ENCODE peak calls at places on chromosomes 7 and 10, in six cellular contexts. S is adrenal gland, K is MM.1S, N is GM23248, U is SK-N-SH, R is ovary. J is an unnamed sample.

GRCh38 chr10:60731134-60731883 is 47.0 kb upstream of the CDK1 start:
- DNase-seq in S (no peak), K (peak), N (no peak), U (no peak), R (no peak), J (no peak)

GRCh38 chr10:64115913-64116643 is 594.9 kb downstream of the REEP3 start:
- DNase-seq in S (peak), K (peak), N (peak), U (peak), R (no peak), J (no peak)

GRCh38 chr7:148335790-148336189 is 254.8 kb upstream of the C7orf33 start:
- DNase-seq in S (no peak), K (no peak), N (no peak), U (no peak), R (no peak), J (no peak)

GRCh38 chr7:27204851-27205322 is 5.0 kb upstream of the HOXA13 start:
- DNase-seq in S (no peak), K (no peak), N (peak), U (no peak), R (no peak), J (no peak)

GRCh38 chr10:17335065-17335464 is 107.0 kb downstream of the VIM start:
- DNase-seq in S (no peak), K (no peak), N (peak), U (no peak), R (no peak), J (no peak)

GRCh38 chr7:15561840-15562239 is at the start of gene AGMO:
- DNase-seq in S (no peak), K (no peak), N (peak), U (no peak), R (peak), J (peak)

GRCh38 chr7:99748846-99749579 is 14.0 kb upstream of the CYP3A7 start:
- DNase-seq in S (no peak), K (no peak), N (no peak), U (no peak), R (no peak), J (no peak)

GRCh38 chr10:132303361-132304115 is 4.2 kb downstream of the STK32C start:
- DNase-seq in S (peak), K (peak), N (no peak), U (no peak), R (peak), J (no peak)

GRCh38 chr10:36504752-36505151 is 620.6 kb upstream of the ANKRD30A start:
- DNase-seq in S (no peak), K (no peak), N (peak), U (no peak), R (no peak), J (no peak)

GRCh38 chr7:4470246-4470645 is 211.8 kb upstream of the FOXK1 start:
- DNase-seq in S (no peak), K (no peak), N (no peak), U (no peak), R (no peak), J (no peak)

GRCh38 chr10:124281666-124282065 is 137.1 kb downstream of the OAT start:
- DNase-seq in S (no peak), K (no peak), N (no peak), U (no peak), R (no peak), J (peak)

GRCh38 chr7:84088669-84089278 is 105.8 kb downstream of the SEMA3A start:
- DNase-seq in S (no peak), K (no peak), N (no peak), U (no peak), R (no peak), J (no peak)

GRCh38 chr7:979886-980571 is 3.0 kb upstream of the CYP2W1 start:
- DNase-seq in S (no peak), K (no peak), N (no peak), U (peak), R (no peak), J (no peak)

GRCh38 chr7:691361-692045 is 35.0 kb upstream of the DNAAF5 start:
- DNase-seq in S (no peak), K (no peak), N (no peak), U (no peak), R (no peak), J (no peak)

GRCh38 chr7:20260219-20260618 is 43.0 kb upstream of the MACC1 start:
- DNase-seq in S (no peak), K (no peak), N (peak), U (no peak), R (no peak), J (no peak)

GRCh38 chr7:32846630-32847225 is 44.8 kb downstream of the KBTBD2 start:
- DNase-seq in S (peak), K (peak), N (peak), U (peak), R (peak), J (peak)

GRCh38 chr7:74612015-74612829 is 45.3 kb upstream of the GTF2I start:
- DNase-seq in S (no peak), K (no peak), N (peak), U (peak), R (no peak), J (peak)

GRCh38 chr10:43137701-43137970 is 609 bp upstream of the CSGALNACT2 start:
- DNase-seq in S (peak), K (peak), N (peak), U (peak), R (peak), J (peak)

GRCh38 chr10:77179015-77179695 is 458.5 kb downstream of the KCNMA1 start:
- DNase-seq in S (peak), K (no peak), N (peak), U (no peak), R (peak), J (peak)

GRCh38 chr7:196283-196682 is 3.9 kb downstream of the FAM20C start:
- DNase-seq in S (no peak), K (no peak), N (no peak), U (no peak), R (no peak), J (no peak)

GRCh38 chr10:60426425-60426824 is 36.8 kb upstream of the ANK3 start:
- DNase-seq in S (no peak), K (no peak), N (peak), U (no peak), R (no peak), J (no peak)

GRCh38 chr7:124459101-124460052 is 306.2 kb downstream of the GPR37 start:
- DNase-seq in S (no peak), K (no peak), N (no peak), U (no peak), R (no peak), J (no peak)

GRCh38 chr7:123602648-123603047 is 1.0 kb downstream of the ASB15 start:
- DNase-seq in S (no peak), K (no peak), N (no peak), U (no peak), R (no peak), J (no peak)

DNA sequence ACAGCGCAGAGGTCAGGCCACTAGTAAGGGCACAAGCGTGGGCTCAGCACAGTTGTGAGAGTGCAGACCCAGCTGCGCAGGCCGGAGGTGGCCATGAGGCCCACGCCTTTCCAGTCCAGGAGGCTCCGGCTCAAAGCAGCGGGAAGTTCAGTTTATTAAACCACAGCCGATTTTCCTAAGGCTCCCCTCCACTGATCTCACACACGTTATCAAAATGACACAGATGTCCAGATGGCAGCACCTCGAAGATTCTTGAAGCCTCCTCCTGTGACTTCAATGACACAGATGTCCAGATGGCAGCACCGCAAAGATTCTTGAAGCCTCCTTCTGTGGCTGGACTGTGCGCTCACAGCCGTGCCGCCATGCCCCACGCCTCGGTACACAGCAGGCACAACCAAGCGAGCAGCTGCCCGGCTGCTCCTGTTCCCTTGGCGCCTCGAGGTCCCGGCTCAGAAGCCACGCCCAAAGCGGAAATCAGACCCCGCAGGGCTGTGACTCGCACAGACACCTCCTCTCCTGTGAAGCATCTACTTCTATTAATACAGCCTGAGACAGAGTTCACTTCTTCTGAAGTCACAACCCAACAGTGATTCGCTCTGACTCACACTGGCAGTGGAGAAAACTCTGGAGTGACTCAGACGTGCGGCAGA is 122.7 kb downstream of the MAD1L1 start:
- DNase-seq in S (peak), K (no peak), N (peak), U (no peak), R (no peak), J (no peak)
- H3K27ac ChIP-seq in S (no peak), K (no peak), N (peak), U (peak), R (no peak), J (no peak)

GRCh38 chr7:38147005-38147404 is 31.0 kb upstream of the STARD3NL start:
- DNase-seq in S (no peak), K (no peak), N (peak), U (no peak), R (no peak), J (no peak)
- H3K4me3 ChIP-seq in S (no peak), K (no peak), N (no peak), U (no peak), R (no peak), J (no peak)

GRCh38 chr10:80518143-80518806 is 19.4 kb upstream of the SH2D4B start:
- DNase-seq in S (no peak), K (no peak), N (no peak), U (no peak), R (peak), J (no peak)
- H3K27ac ChIP-seq in S (peak), K (no peak), N (no peak), U (no peak), R (no peak), J (no peak)

GRCh38 chr10:100515612-100516011 is 4.0 kb downstream of the SEC31B start:
- DNase-seq in S (no peak), K (no peak), N (no peak), U (no peak), R (no peak), J (no peak)

GRCh38 chr10:100520811-100521210 is 1.1 kb upstream of the SEC31B start:
- DNase-seq in S (no peak), K (no peak), N (peak), U (no peak), R (no peak), J (no peak)

GRCh38 chr10:100519321-100520051 is at the start of gene SEC31B:
- DNase-seq in S (peak), K (no peak), N (peak), U (peak), R (peak), J (peak)

GRCh38 chr10:100516847-100517246 is 2.8 kb downstream of the SEC31B start:
- DNase-seq in S (peak), K (peak), N (no peak), U (peak), R (no peak), J (no peak)

GRCh38 chr10:100518761-100519241 is 860 bp downstream of the SEC31B start:
- DNase-seq in S (peak), K (peak), N (peak), U (peak), R (peak), J (peak)
- H3K4me3 ChIP-seq in S (no peak), K (no peak), N (peak), U (no peak), R (peak), J (no peak)

GRCh38 chr7:55622241-55622835 is 50.0 kb upstream of the VOPP1 start:
- DNase-seq in S (no peak), K (no peak), N (no peak), U (no peak), R (no peak), J (no peak)
- H3K27ac ChIP-seq in S (no peak), K (no peak), N (no peak), U (no peak), R (no peak), J (no peak)

GRCh38 chr10:52450743-52451142 is 136.7 kb downstream of the DKK1 start:
- DNase-seq in S (no peak), K (no peak), N (no peak), U (no peak), R (no peak), J (no peak)

GRCh38 chr10:52451817-52452216 is 137.7 kb downstream of the DKK1 start:
- DNase-seq in S (no peak), K (no peak), N (peak), U (no peak), R (no peak), J (no peak)

GRCh38 chr10:52446391-52446790 is 132.3 kb downstream of the DKK1 start:
- DNase-seq in S (no peak), K (no peak), N (no peak), U (no peak), R (no peak), J (no peak)

GRCh38 chr10:52443419-52444388 is 129.6 kb downstream of the DKK1 start:
- DNase-seq in S (no peak), K (no peak), N (peak), U (no peak), R (no peak), J (no peak)

GRCh38 chr10:52447931-52448353 is 133.9 kb downstream of the DKK1 start:
- DNase-seq in S (no peak), K (no peak), N (peak), U (no peak), R (no peak), J (no peak)
- H3K4me3 ChIP-seq in S (no peak), K (no peak), N (no peak), U (no peak), R (no peak), J (no peak)

J was measured in pancreas.